ENCODE peak calls at places on chromosomes 2 and 18, in eight cellular contexts. V, O, I, N, M, L, R and Y are unnamed samples.

GRCh38 chr2:156399950-156400703 is 36.1 kb upstream of the GPD2 start:
- DNase-seq in V (peak), O (no peak), I (peak), N (no peak), M (peak), L (peak), R (peak), Y (peak)

GRCh38 chr2:129887688-129888266 is 91.7 kb upstream of the RAB6C start:
- DNase-seq in V (no peak), O (no peak), I (no peak), N (no peak), M (no peak), L (no peak), R (no peak), Y (no peak)

GRCh38 chr18:34651586-34652369 is 58.3 kb upstream of the DTNA start:
- DNase-seq in V (no peak), O (no peak), I (no peak), N (peak), M (no peak), L (no peak), R (no peak), Y (no peak)

GRCh38 chr2:177187631-177188312 is 24.8 kb upstream of the HNRNPA3 start:
- DNase-seq in V (peak), O (no peak), I (no peak), N (no peak), M (peak), L (no peak), R (no peak), Y (no peak)

GRCh38 chr2:174184504-174184903 is 63.8 kb downstream of the OLA1 start:
- DNase-seq in V (no peak), O (no peak), I (no peak), N (no peak), M (no peak), L (no peak), R (no peak), Y (no peak)

GRCh38 chr18:54608008-54608642 is 17.1 kb downstream of the DYNAP start:
- DNase-seq in V (no peak), O (no peak), I (no peak), N (peak), M (peak), L (no peak), R (no peak), Y (no peak)

GRCh38 chr2:1751768-1752725 is 7.7 kb upstream of the PXDN start:
- DNase-seq in V (no peak), O (no peak), I (no peak), N (no peak), M (no peak), L (no peak), R (no peak), Y (no peak)

GRCh38 chr2:143426296-143426695 is 297.1 kb downstream of the ARHGAP15 start:
- DNase-seq in V (no peak), O (no peak), I (no peak), N (no peak), M (peak), L (no peak), R (no peak), Y (no peak)

GRCh38 chr2:46648141-46648742 is 168.9 kb downstream of the TMEM247 start:
- DNase-seq in V (no peak), O (no peak), I (no peak), N (no peak), M (peak), L (no peak), R (no peak), Y (no peak)

GRCh38 chr2:213834331-213834730 is 550.1 kb downstream of the SPAG16 start:
- DNase-seq in V (no peak), O (no peak), I (no peak), N (no peak), M (peak), L (no peak), R (no peak), Y (no peak)

GRCh38 chr2:227320305-227321094 is 4.6 kb upstream of the MFF start:
- DNase-seq in V (no peak), O (no peak), I (no peak), N (no peak), M (no peak), L (no peak), R (no peak), Y (no peak)